ENCODE peak calls at places on chromosome 10, in four cellular contexts. V, Y, G and M are unnamed samples.

GRCh38 chr10:125005312-125006187 is 63.6 kb downstream of the ZRANB1 start:
- DNase-seq in V (no peak), Y (no peak), G (no peak), M (peak)

GRCh38 chr10:33734393-33735110 is 400.1 kb upstream of the NRP1 start:
- DNase-seq in V (no peak), Y (no peak), G (no peak), M (no peak)

GRCh38 chr10:64191304-64191703 is 670.1 kb downstream of the REEP3 start:
- DNase-seq in V (no peak), Y (no peak), G (no peak), M (peak)

GRCh38 chr10:82866424-82867020 is 991.5 kb downstream of the NRG3 start:
- DNase-seq in V (no peak), Y (no peak), G (no peak), M (no peak)

GRCh38 chr10:130127612-130128607 is 8.3 kb upstream of the GLRX3 start:
- DNase-seq in V (peak), Y (peak), G (peak), M (peak)

GRCh38 chr10:103548581-103549348 is 55.3 kb downstream of the NEURL1 start:
- DNase-seq in V (no peak), Y (no peak), G (no peak), M (peak)

GRCh38 chr10:17506859-17507471 is 52.6 kb upstream of the ST8SIA6 start:
- DNase-seq in V (no peak), Y (peak), G (no peak), M (no peak)

GRCh38 chr10:125062244-125063208 is 97.8 kb downstream of the CTBP2 start:
- DNase-seq in V (no peak), Y (no peak), G (no peak), M (no peak)

GRCh38 chr10:3668276-3668960 is 116.6 kb downstream of the KLF6 start:
- DNase-seq in V (no peak), Y (peak), G (peak), M (no peak)

GRCh38 chr10:95176101-95176500 is 17.9 kb upstream of the ACSM6 start:
- DNase-seq in V (no peak), Y (no peak), G (no peak), M (no peak)

GRCh38 chr10:77637474-77637985 is at the start of gene KCNMA1:
- DNase-seq in V (peak), Y (no peak), G (no peak), M (peak)

GRCh38 chr10:43140414-43140813 is 2.2 kb downstream of the CSGALNACT2 start:
- DNase-seq in V (peak), Y (no peak), G (peak), M (no peak)

GRCh38 chr10:33653584-33654367 is 319.3 kb upstream of the NRP1 start:
- DNase-seq in V (no peak), Y (no peak), G (no peak), M (no peak)

GRCh38 chr10:63711866-63712716 is 190.9 kb downstream of the REEP3 start:
- DNase-seq in V (peak), Y (no peak), G (peak), M (peak)

GRCh38 chr10:69558559-69558958 is 14.7 kb downstream of the NEUROG3 start:
- DNase-seq in V (no peak), Y (no peak), G (no peak), M (no peak)

GRCh38 chr10:99328579-99329237 is 448 bp upstream of the CNNM1 start:
- DNase-seq in V (peak), Y (no peak), G (no peak), M (no peak)

GRCh38 chr10:7756360-7756992 is 31.3 kb downstream of the KIN start:
- DNase-seq in V (peak), Y (peak), G (peak), M (no peak)

GRCh38 chr10:126387931-126388911 is at the start of gene ADAM12:
- DNase-seq in V (peak), Y (no peak), G (no peak), M (peak)

GRCh38 chr10:103769176-103769575 is 86.2 kb downstream of the SH3PXD2A start:
- DNase-seq in V (no peak), Y (no peak), G (no peak), M (no peak)

GRCh38 chr10:43074827-43075611 is 1.9 kb upstream of the RET start:
- DNase-seq in V (no peak), Y (no peak), G (no peak), M (no peak)

GRCh38 chr10:11866199-11866925 is 43.2 kb downstream of the PROSER2 start:
- DNase-seq in V (no peak), Y (no peak), G (no peak), M (no peak)

GRCh38 chr10:124701881-124702656 is 42.1 kb downstream of the FAM53B start:
- DNase-seq in V (no peak), Y (peak), G (no peak), M (no peak)

GRCh38 chr10:60613434-60613833 is 164.8 kb upstream of the CDK1 start:
- DNase-seq in V (no peak), Y (no peak), G (no peak), M (no peak)

GRCh38 chr10:33483124-33483794 is 148.8 kb upstream of the NRP1 start:
- DNase-seq in V (no peak), Y (no peak), G (no peak), M (no peak)

GRCh38 chr10:124417846-124418725 is 637 bp downstream of the OAT start:
- DNase-seq in V (peak), Y (peak), G (peak), M (peak)

GRCh38 chr10:61634711-61635110 is 28.0 kb upstream of the CABCOCO1 start:
- DNase-seq in V (no peak), Y (no peak), G (no peak), M (no peak)

GRCh38 chr10:117720931-117721826 is 178.6 kb downstream of the EMX2 start:
- DNase-seq in V (no peak), Y (no peak), G (no peak), M (no peak)

GRCh38 chr10:77195101-77195500 is 442.5 kb downstream of the KCNMA1 start:
- DNase-seq in V (peak), Y (no peak), G (no peak), M (no peak)

GRCh38 chr10:7153750-7154149 is 257.1 kb downstream of the SFMBT2 start:
- DNase-seq in V (no peak), Y (no peak), G (no peak), M (no peak)

GRCh38 chr10:22345301-22346086 is at the start of gene SPAG6:
- DNase-seq in V (no peak), Y (no peak), G (no peak), M (peak)

DNA sequence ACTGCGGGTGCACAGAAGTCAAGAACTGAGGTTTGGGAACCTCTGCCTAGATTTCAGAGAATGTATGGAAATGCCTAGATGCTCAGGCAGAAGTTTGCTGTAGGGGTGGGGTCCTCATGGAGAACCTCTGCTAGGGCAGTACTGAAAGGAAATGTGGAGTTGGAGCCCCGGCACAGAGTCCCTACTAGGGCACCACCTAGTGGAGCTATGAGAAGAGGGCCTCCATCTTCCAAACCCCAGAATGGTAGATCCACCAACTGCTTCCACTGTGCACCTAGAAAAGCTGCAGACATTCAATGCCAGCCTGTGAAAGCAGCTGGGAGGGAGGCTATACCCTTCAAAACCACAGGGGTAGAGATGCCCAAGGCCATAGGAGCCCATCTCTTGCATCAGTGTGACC is 1336.0 kb upstream of the CELF2 start:
- DNase-seq in V (no peak), Y (no peak), G (no peak), M (no peak)
- TF ChIP-seq CTCF in V (no peak), Y (no peak), G (no peak), M (no peak)

DNA sequence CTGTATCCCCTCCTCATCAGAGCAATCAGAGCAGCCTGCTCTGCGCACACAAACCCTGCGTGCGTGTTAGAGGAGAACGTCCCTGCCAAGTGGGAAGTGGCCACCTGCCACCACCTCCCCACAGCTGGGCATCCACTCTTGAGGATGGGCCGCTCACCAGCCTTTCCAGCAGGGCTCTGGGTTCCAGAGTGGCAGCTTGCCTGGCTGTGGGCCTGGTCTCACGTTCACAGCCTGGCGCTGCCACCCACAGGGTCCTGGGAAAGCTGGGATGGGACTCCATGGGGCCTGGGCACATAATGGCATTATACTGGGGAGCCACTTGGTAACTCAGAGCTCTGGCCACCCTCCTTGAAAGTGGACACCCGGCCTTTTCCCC is 151.1 kb upstream of the PPP2R2D start:
- DNase-seq in V (no peak), Y (no peak), G (no peak), M (no peak)
- TF ChIP-seq RFX5 in V (no peak), Y (no peak), G (no peak), M (no peak)

DNA sequence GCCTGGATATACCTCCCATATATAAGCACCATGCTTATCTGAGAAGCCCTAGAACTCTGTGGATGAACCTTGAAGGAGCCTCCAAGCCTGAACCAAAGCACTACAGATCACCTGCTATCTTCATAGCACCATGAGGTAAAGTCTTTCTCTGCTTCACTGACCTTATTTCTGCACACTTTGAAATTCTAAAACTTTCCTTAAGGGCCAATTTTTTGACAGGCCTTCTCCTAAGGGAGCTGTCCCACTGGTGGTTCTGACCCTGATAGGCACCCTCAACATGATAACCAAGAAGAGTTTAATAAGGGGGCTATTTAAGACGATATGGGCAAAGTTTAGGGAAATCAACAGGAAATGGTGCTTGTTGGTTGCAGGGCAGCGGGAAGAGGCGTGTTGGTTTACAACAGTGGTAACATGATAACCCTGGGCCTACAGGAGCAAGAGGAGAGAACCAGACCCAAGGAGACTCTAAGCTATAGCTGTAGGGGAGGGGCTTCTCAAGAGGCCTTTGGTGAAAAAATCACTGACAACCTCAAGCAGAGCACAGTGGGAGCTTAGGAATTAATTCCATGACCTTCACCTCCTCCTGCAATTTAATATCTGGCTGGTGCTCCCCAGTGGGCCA is at the start of gene IFIT1B:
- DNase-seq in V (no peak), Y (no peak), G (no peak), M (no peak)
- TF ChIP-seq REST in V (no peak), Y (no peak), G (peak), M (peak)

GRCh38 chr10:100867564-100867963 is 45.2 kb upstream of the SLF2 start:
- DNase-seq in V (no peak), Y (no peak), G (no peak), M (no peak)

GRCh38 chr10:100868391-100868790 is 44.4 kb upstream of the SLF2 start:
- DNase-seq in V (no peak), Y (no peak), G (no peak), M (no peak)

GRCh38 chr10:100864981-100865380 is 47.8 kb upstream of the SLF2 start:
- DNase-seq in V (no peak), Y (no peak), G (no peak), M (no peak)

GRCh38 chr10:100866575-100867098 is 46.1 kb upstream of the SLF2 start:
- DNase-seq in V (no peak), Y (no peak), G (no peak), M (no peak)

DNA sequence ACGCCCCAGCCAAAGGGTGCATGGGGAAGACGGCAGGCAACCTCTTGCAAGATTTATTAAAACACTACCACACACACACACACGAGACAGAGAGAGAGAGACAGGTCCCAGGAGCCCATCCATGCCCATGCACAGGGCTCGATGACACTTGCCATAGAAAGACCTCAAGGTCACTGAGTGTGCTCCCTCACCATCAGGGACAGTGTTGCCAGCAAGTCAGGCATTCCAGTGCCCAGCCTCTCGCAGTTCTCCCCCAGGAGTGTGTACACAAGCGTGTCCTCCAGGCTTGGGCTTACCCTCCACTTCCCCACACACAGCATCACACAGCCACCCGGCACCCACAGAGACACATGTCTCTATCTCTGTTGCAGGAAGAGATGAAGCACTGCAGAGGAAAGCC is 46.8 kb upstream of the SLF2 start:
- DNase-seq in V (no peak), Y (no peak), G (no peak), M (no peak)
- TF ChIP-seq CTCF in V (no peak), Y (no peak), G (no peak), M (no peak)